ENCODE peak calls at places on chromosomes 12 and 14, in seven cellular contexts. One of them, this sample, is unnamed.

GRCh38 chr12:53714004-53714403 is 13.2 kb downstream of the CALCOCO1 start:
- DNase-seq in posterior cingulate gyrus: no peak
- DNase-seq in activated CD4-positive, alpha-beta T cell treated with anti-CD3 and anti-CD28 coated beads for 48 hours: no peak
- DNase-seq in mesendoderm: no peak
- DNase-seq in HTR-8/SVneo: no peak
- DNase-seq in amniotic epithelial cell: no peak
- DNase-seq in head of caudate nucleus: no peak
- DNase-seq in this sample: no peak

GRCh38 chr12:15540469-15540872 is 218.2 kb downstream of the PTPRO start:
- DNase-seq in posterior cingulate gyrus: no peak
- DNase-seq in activated CD4-positive, alpha-beta T cell treated with anti-CD3 and anti-CD28 coated beads for 48 hours: no peak
- DNase-seq in mesendoderm: no peak
- DNase-seq in HTR-8/SVneo: peak; percentile 5
- DNase-seq in amniotic epithelial cell: peak; percentile 83
- DNase-seq in head of caudate nucleus: no peak
- DNase-seq in this sample: peak; percentile 89

GRCh38 chr14:50521912-50522341 is 10.4 kb downstream of the MAP4K5 start:
- DNase-seq in posterior cingulate gyrus: no peak
- DNase-seq in activated CD4-positive, alpha-beta T cell treated with anti-CD3 and anti-CD28 coated beads for 48 hours: no peak
- DNase-seq in mesendoderm: no peak
- DNase-seq in HTR-8/SVneo: no peak
- DNase-seq in amniotic epithelial cell: no peak
- DNase-seq in head of caudate nucleus: no peak
- DNase-seq in this sample: peak; percentile 51

GRCh38 chr14:37063467-37064240 is 108.8 kb downstream of the SLC25A21 start:
- DNase-seq in posterior cingulate gyrus: no peak
- DNase-seq in activated CD4-positive, alpha-beta T cell treated with anti-CD3 and anti-CD28 coated beads for 48 hours: no peak
- DNase-seq in mesendoderm: no peak
- DNase-seq in HTR-8/SVneo: no peak
- DNase-seq in amniotic epithelial cell: no peak
- DNase-seq in head of caudate nucleus: no peak
- DNase-seq in this sample: peak; percentile 15

GRCh38 chr14:21987937-21988336 is 314.3 kb upstream of the OR4E1 start:
- DNase-seq in posterior cingulate gyrus: no peak
- DNase-seq in activated CD4-positive, alpha-beta T cell treated with anti-CD3 and anti-CD28 coated beads for 48 hours: peak; percentile 8
- DNase-seq in mesendoderm: peak; percentile 81
- DNase-seq in HTR-8/SVneo: no peak
- DNase-seq in amniotic epithelial cell: peak; percentile 62
- DNase-seq in head of caudate nucleus: no peak
- DNase-seq in this sample: peak; percentile 27

GRCh38 chr14:76501156-76501555 is 125.2 kb downstream of the ESRRB start:
- DNase-seq in posterior cingulate gyrus: no peak
- DNase-seq in activated CD4-positive, alpha-beta T cell treated with anti-CD3 and anti-CD28 coated beads for 48 hours: no peak
- DNase-seq in mesendoderm: no peak
- DNase-seq in HTR-8/SVneo: no peak
- DNase-seq in amniotic epithelial cell: no peak
- DNase-seq in head of caudate nucleus: no peak
- DNase-seq in this sample: no peak

GRCh38 chr12:29519585-29520182 is 22.2 kb upstream of the OVCH1 start:
- DNase-seq in posterior cingulate gyrus: no peak
- DNase-seq in activated CD4-positive, alpha-beta T cell treated with anti-CD3 and anti-CD28 coated beads for 48 hours: peak; percentile 24
- DNase-seq in mesendoderm: peak; percentile 38
- DNase-seq in HTR-8/SVneo: peak; percentile 2
- DNase-seq in amniotic epithelial cell: peak; percentile 58
- DNase-seq in head of caudate nucleus: no peak
- DNase-seq in this sample: peak; percentile 36

GRCh38 chr12:94815958-94816357 is 165.6 kb upstream of the TMCC3 start:
- DNase-seq in posterior cingulate gyrus: no peak
- DNase-seq in activated CD4-positive, alpha-beta T cell treated with anti-CD3 and anti-CD28 coated beads for 48 hours: no peak
- DNase-seq in mesendoderm: peak; percentile 90
- DNase-seq in HTR-8/SVneo: no peak
- DNase-seq in amniotic epithelial cell: no peak
- DNase-seq in head of caudate nucleus: no peak
- DNase-seq in this sample: no peak